ENCODE peak calls at places on chromosomes 7 and 10, in six cellular contexts. One of them, this sample, is unnamed.

GRCh38 chr7:30164567-30164966 is 29.8 kb downstream of the MTURN start:
- DNase-seq in RPMI7951: peak
- DNase-seq in fibroblast of mammary gland: peak
- DNase-seq in osteocyte: no peak
- DNase-seq in activated CD4-positive, alpha-beta T cell treated with anti-CD3 and anti-CD28 coated beads for 48 hours: no peak
- DNase-seq in T1000: no peak
- DNase-seq in this sample: no peak

GRCh38 chr7:16399916-16400895 is 21.1 kb downstream of the CRPPA start:
- DNase-seq in RPMI7951: no peak
- DNase-seq in fibroblast of mammary gland: no peak
- DNase-seq in osteocyte: no peak
- DNase-seq in activated CD4-positive, alpha-beta T cell treated with anti-CD3 and anti-CD28 coated beads for 48 hours: no peak
- DNase-seq in T1000: no peak
- DNase-seq in this sample: no peak

GRCh38 chr10:102635377-102635776 is 8.9 kb upstream of the TRIM8 start:
- DNase-seq in RPMI7951: no peak
- DNase-seq in fibroblast of mammary gland: no peak
- DNase-seq in osteocyte: no peak
- DNase-seq in activated CD4-positive, alpha-beta T cell treated with anti-CD3 and anti-CD28 coated beads for 48 hours: no peak
- DNase-seq in T1000: no peak
- DNase-seq in this sample: no peak

GRCh38 chr7:41006591-41006990 is 696.3 kb downstream of the INHBA start:
- DNase-seq in RPMI7951: peak
- DNase-seq in fibroblast of mammary gland: peak
- DNase-seq in osteocyte: no peak
- DNase-seq in activated CD4-positive, alpha-beta T cell treated with anti-CD3 and anti-CD28 coated beads for 48 hours: no peak
- DNase-seq in T1000: no peak
- DNase-seq in this sample: no peak

GRCh38 chr10:113347508-113347907 is 205.3 kb upstream of the HABP2 start:
- DNase-seq in RPMI7951: no peak
- DNase-seq in fibroblast of mammary gland: no peak
- DNase-seq in osteocyte: no peak
- DNase-seq in activated CD4-positive, alpha-beta T cell treated with anti-CD3 and anti-CD28 coated beads for 48 hours: no peak
- DNase-seq in T1000: no peak
- DNase-seq in this sample: no peak

GRCh38 chr7:103805376-103805775 is 184.1 kb downstream of the RELN start:
- DNase-seq in RPMI7951: no peak
- DNase-seq in fibroblast of mammary gland: peak
- DNase-seq in osteocyte: no peak
- DNase-seq in activated CD4-positive, alpha-beta T cell treated with anti-CD3 and anti-CD28 coated beads for 48 hours: no peak
- DNase-seq in T1000: no peak
- DNase-seq in this sample: no peak

GRCh38 chr7:25006225-25006624 is 26.2 kb upstream of the OSBPL3 start:
- DNase-seq in RPMI7951: no peak
- DNase-seq in fibroblast of mammary gland: no peak
- DNase-seq in osteocyte: no peak
- DNase-seq in activated CD4-positive, alpha-beta T cell treated with anti-CD3 and anti-CD28 coated beads for 48 hours: no peak
- DNase-seq in T1000: no peak
- DNase-seq in this sample: no peak

GRCh38 chr10:22677333-22677732 is 37.0 kb downstream of the PIP4K2A start:
- DNase-seq in RPMI7951: no peak
- DNase-seq in fibroblast of mammary gland: no peak
- DNase-seq in osteocyte: no peak
- DNase-seq in activated CD4-positive, alpha-beta T cell treated with anti-CD3 and anti-CD28 coated beads for 48 hours: no peak
- DNase-seq in T1000: no peak
- DNase-seq in this sample: no peak

This sample was measured in right atrium auricular region.